ENCODE peak calls at places on chromosomes 13 and 19, in seven cellular contexts. One of them, this sample, is unnamed.

GRCh38 chr19:40528533-40529092 is 48.1 kb upstream of the SHKBP1 start:
- DNase-seq in epithelial cell of esophagus: no peak
- DNase-seq in bronchial epithelial cell: no peak
- DNase-seq in suprapubic skin: no peak
- DNase-seq in NCI-H1092: no peak
- DNase-seq in hypothalamus: no peak
- DNase-seq in lower lobe of right lung: no peak
- DNase-seq in this sample: no peak

GRCh38 chr13:101390461-101390860 is 25.8 kb downstream of the NALCN start:
- DNase-seq in lower lobe of right lung: no peak
- DNase-seq in NCI-H1092: no peak
- DNase-seq in hypothalamus: no peak
- DNase-seq in bronchial epithelial cell: no peak
- DNase-seq in epithelial cell of esophagus: no peak
- DNase-seq in suprapubic skin: no peak
- DNase-seq in this sample: no peak

GRCh38 chr19:47190167-47190727 is 40.8 kb downstream of the BBC3 start:
- DNase-seq in suprapubic skin: no peak
- DNase-seq in bronchial epithelial cell: peak
- DNase-seq in lower lobe of right lung: peak
- DNase-seq in epithelial cell of esophagus: peak
- DNase-seq in hypothalamus: peak
- DNase-seq in NCI-H1092: no peak
- DNase-seq in this sample: no peak

GRCh38 chr19:1252221-1252817 is 3.9 kb downstream of the MIDN start:
- DNase-seq in lower lobe of right lung: peak
- DNase-seq in suprapubic skin: peak
- DNase-seq in epithelial cell of esophagus: peak
- DNase-seq in NCI-H1092: no peak
- DNase-seq in bronchial epithelial cell: peak
- DNase-seq in hypothalamus: peak
- DNase-seq in this sample: no peak

GRCh38 chr19:17490411-17490810 is 20.1 kb downstream of the SLC27A1 start:
- DNase-seq in NCI-H1092: no peak
- DNase-seq in lower lobe of right lung: no peak
- DNase-seq in bronchial epithelial cell: no peak
- DNase-seq in hypothalamus: no peak
- DNase-seq in suprapubic skin: no peak
- DNase-seq in epithelial cell of esophagus: no peak
- DNase-seq in this sample: no peak

GRCh38 chr13:36282818-36283432 is 14.7 kb downstream of the CCDC169 start:
- DNase-seq in NCI-H1092: no peak
- DNase-seq in suprapubic skin: no peak
- DNase-seq in lower lobe of right lung: no peak
- DNase-seq in epithelial cell of esophagus: peak
- DNase-seq in bronchial epithelial cell: peak
- DNase-seq in hypothalamus: no peak
- DNase-seq in this sample: no peak

GRCh38 chr13:32254916-32255743 is 60.0 kb downstream of the ZAR1L start:
- DNase-seq in hypothalamus: no peak
- DNase-seq in NCI-H1092: no peak
- DNase-seq in suprapubic skin: no peak
- DNase-seq in lower lobe of right lung: no peak
- DNase-seq in bronchial epithelial cell: peak
- DNase-seq in epithelial cell of esophagus: peak
- DNase-seq in this sample: no peak

GRCh38 chr13:32255744-32256120 is 59.4 kb downstream of the ZAR1L start:
- DNase-seq in bronchial epithelial cell: no peak
- DNase-seq in hypothalamus: no peak
- DNase-seq in suprapubic skin: no peak
- DNase-seq in epithelial cell of esophagus: no peak
- DNase-seq in lower lobe of right lung: no peak
- DNase-seq in NCI-H1092: no peak
- DNase-seq in this sample: no peak

GRCh38 chr13:111854403-111854802 is 212.5 kb upstream of the SOX1 start:
- DNase-seq in NCI-H1092: peak
- DNase-seq in lower lobe of right lung: no peak
- DNase-seq in suprapubic skin: no peak
- DNase-seq in bronchial epithelial cell: no peak
- DNase-seq in hypothalamus: no peak
- DNase-seq in epithelial cell of esophagus: no peak
- DNase-seq in this sample: no peak

GRCh38 chr19:31110331-31110730 is 238.9 kb downstream of the TSHZ3 start:
- DNase-seq in epithelial cell of esophagus: peak
- DNase-seq in bronchial epithelial cell: peak
- DNase-seq in NCI-H1092: no peak
- DNase-seq in lower lobe of right lung: no peak
- DNase-seq in hypothalamus: no peak
- DNase-seq in suprapubic skin: no peak
- DNase-seq in this sample: no peak

GRCh38 chr13:21676611-21677021 is 5.7 kb downstream of the FGF9 start:
- DNase-seq in NCI-H1092: no peak
- DNase-seq in bronchial epithelial cell: no peak
- DNase-seq in epithelial cell of esophagus: peak
- DNase-seq in hypothalamus: no peak
- DNase-seq in lower lobe of right lung: peak
- DNase-seq in suprapubic skin: no peak
- DNase-seq in this sample: no peak

GRCh38 chr19:13103961-13104847 is 1.5 kb upstream of the LYL1 start:
- DNase-seq in suprapubic skin: no peak
- DNase-seq in NCI-H1092: no peak
- DNase-seq in epithelial cell of esophagus: no peak
- DNase-seq in hypothalamus: peak
- DNase-seq in lower lobe of right lung: peak
- DNase-seq in bronchial epithelial cell: no peak
- DNase-seq in this sample: peak

GRCh38 chr13:45838171-45838745 is 13.3 kb downstream of the SIAH3 start:
- DNase-seq in hypothalamus: no peak
- DNase-seq in bronchial epithelial cell: no peak
- DNase-seq in NCI-H1092: no peak
- DNase-seq in lower lobe of right lung: no peak
- DNase-seq in suprapubic skin: no peak
- DNase-seq in epithelial cell of esophagus: no peak
- DNase-seq in this sample: no peak

GRCh38 chr13:66076417-66076816 is 1153.7 kb downstream of the PCDH9 start:
- DNase-seq in NCI-H1092: no peak
- DNase-seq in epithelial cell of esophagus: peak
- DNase-seq in lower lobe of right lung: no peak
- DNase-seq in suprapubic skin: no peak
- DNase-seq in hypothalamus: no peak
- DNase-seq in bronchial epithelial cell: peak
- DNase-seq in this sample: no peak

GRCh38 chr19:10587022-10587838 is at the start of gene AP1M2:
- DNase-seq in suprapubic skin: no peak
- DNase-seq in hypothalamus: no peak
- DNase-seq in NCI-H1092: no peak
- DNase-seq in bronchial epithelial cell: peak
- DNase-seq in epithelial cell of esophagus: peak
- DNase-seq in lower lobe of right lung: peak
- DNase-seq in this sample: no peak

GRCh38 chr13:96772426-96772825 is 221.8 kb downstream of the OXGR1 start:
- DNase-seq in epithelial cell of esophagus: peak
- DNase-seq in suprapubic skin: no peak
- DNase-seq in NCI-H1092: no peak
- DNase-seq in hypothalamus: no peak
- DNase-seq in bronchial epithelial cell: peak
- DNase-seq in lower lobe of right lung: no peak
- DNase-seq in this sample: no peak

GRCh38 chr13:110017379-110017778 is 231.0 kb upstream of the IRS2 start:
- DNase-seq in suprapubic skin: no peak
- DNase-seq in bronchial epithelial cell: peak
- DNase-seq in epithelial cell of esophagus: peak
- DNase-seq in hypothalamus: no peak
- DNase-seq in NCI-H1092: no peak
- DNase-seq in lower lobe of right lung: no peak
- DNase-seq in this sample: no peak

GRCh38 chr13:73287871-73288270 is 229.1 kb downstream of the KLF5 start:
- DNase-seq in bronchial epithelial cell: peak
- DNase-seq in hypothalamus: no peak
- DNase-seq in lower lobe of right lung: no peak
- DNase-seq in suprapubic skin: no peak
- DNase-seq in NCI-H1092: no peak
- DNase-seq in epithelial cell of esophagus: no peak
- DNase-seq in this sample: no peak

GRCh38 chr13:109785892-109786450 is 412 bp downstream of the IRS2 start:
- DNase-seq in lower lobe of right lung: peak
- DNase-seq in bronchial epithelial cell: no peak
- DNase-seq in hypothalamus: no peak
- DNase-seq in suprapubic skin: no peak
- DNase-seq in epithelial cell of esophagus: no peak
- DNase-seq in NCI-H1092: no peak
- DNase-seq in this sample: no peak

GRCh38 chr19:990746-991145 is 6.6 kb downstream of the WDR18 start:
- DNase-seq in lower lobe of right lung: no peak
- DNase-seq in suprapubic skin: no peak
- DNase-seq in NCI-H1092: no peak
- DNase-seq in epithelial cell of esophagus: no peak
- DNase-seq in bronchial epithelial cell: no peak
- DNase-seq in hypothalamus: no peak
- DNase-seq in this sample: no peak

GRCh38 chr13:44224433-44225149 is 149.0 kb upstream of the SERP2 start:
- DNase-seq in hypothalamus: no peak
- DNase-seq in lower lobe of right lung: no peak
- DNase-seq in suprapubic skin: no peak
- DNase-seq in NCI-H1092: no peak
- DNase-seq in bronchial epithelial cell: no peak
- DNase-seq in epithelial cell of esophagus: no peak
- DNase-seq in this sample: no peak

GRCh38 chr13:37481858-37482227 is 116.7 kb downstream of the POSTN start:
- DNase-seq in suprapubic skin: no peak
- DNase-seq in NCI-H1092: no peak
- DNase-seq in lower lobe of right lung: no peak
- DNase-seq in epithelial cell of esophagus: no peak
- DNase-seq in hypothalamus: no peak
- DNase-seq in bronchial epithelial cell: no peak
- DNase-seq in this sample: no peak

This sample was measured in GM18507.